ENCODE peak calls at places on chromosome 15, in seven cellular contexts. C is brain microvascular endothelial cell, M is HFFc6, O is left lung, F is cardiac fibroblast, G is D721Med, P is RWPE1. B is an unnamed sample.

GRCh38 chr15:67855842-67856241 is 16.0 kb upstream of the RNU6-1 start:
- DNase-seq in C (no peak), M (no peak), O (no peak), F (no peak), G (no peak), P (no peak), B (no peak)

GRCh38 chr15:76099388-76099787 is 39.6 kb downstream of the TMEM266 start:
- DNase-seq in C (no peak), M (no peak), O (no peak), F (no peak), G (no peak), P (no peak), B (no peak)

GRCh38 chr15:78708713-78709112 is 67.7 kb upstream of the CHRNB4 start:
- DNase-seq in C (no peak), M (no peak), O (no peak), F (no peak), G (no peak), P (no peak), B (no peak)

GRCh38 chr15:90414408-90415028 is 26.5 kb downstream of the IQGAP1 start:
- DNase-seq in C (peak), M (peak), O (no peak), F (peak), G (no peak), P (peak), B (no peak)

GRCh38 chr15:58643996-58644395 is 105.5 kb downstream of the ADAM10 start:
- DNase-seq in C (no peak), M (no peak), O (no peak), F (no peak), G (no peak), P (no peak), B (no peak)

GRCh38 chr15:73930371-73930770 is 4.1 kb downstream of the LOXL1 start:
- DNase-seq in C (peak), M (peak), O (no peak), F (peak), G (no peak), P (no peak), B (no peak)

GRCh38 chr15:101288905-101289513 is 6.0 kb downstream of the SNRPA1 start:
- DNase-seq in C (peak), M (peak), O (no peak), F (peak), G (no peak), P (peak), B (no peak)

GRCh38 chr15:51366911-51367310 is 25.5 kb downstream of the GLDN start:
- DNase-seq in C (no peak), M (no peak), O (no peak), F (peak), G (no peak), P (peak), B (no peak)

GRCh38 chr15:51536965-51537574 is 85.5 kb downstream of the DMXL2 start:
- DNase-seq in C (peak), M (peak), O (no peak), F (peak), G (no peak), P (peak), B (no peak)

GRCh38 chr15:81633889-81634288 is 259.9 kb upstream of the TMC3 start:
- DNase-seq in C (no peak), M (no peak), O (no peak), F (no peak), G (peak), P (no peak), B (no peak)

DNA sequence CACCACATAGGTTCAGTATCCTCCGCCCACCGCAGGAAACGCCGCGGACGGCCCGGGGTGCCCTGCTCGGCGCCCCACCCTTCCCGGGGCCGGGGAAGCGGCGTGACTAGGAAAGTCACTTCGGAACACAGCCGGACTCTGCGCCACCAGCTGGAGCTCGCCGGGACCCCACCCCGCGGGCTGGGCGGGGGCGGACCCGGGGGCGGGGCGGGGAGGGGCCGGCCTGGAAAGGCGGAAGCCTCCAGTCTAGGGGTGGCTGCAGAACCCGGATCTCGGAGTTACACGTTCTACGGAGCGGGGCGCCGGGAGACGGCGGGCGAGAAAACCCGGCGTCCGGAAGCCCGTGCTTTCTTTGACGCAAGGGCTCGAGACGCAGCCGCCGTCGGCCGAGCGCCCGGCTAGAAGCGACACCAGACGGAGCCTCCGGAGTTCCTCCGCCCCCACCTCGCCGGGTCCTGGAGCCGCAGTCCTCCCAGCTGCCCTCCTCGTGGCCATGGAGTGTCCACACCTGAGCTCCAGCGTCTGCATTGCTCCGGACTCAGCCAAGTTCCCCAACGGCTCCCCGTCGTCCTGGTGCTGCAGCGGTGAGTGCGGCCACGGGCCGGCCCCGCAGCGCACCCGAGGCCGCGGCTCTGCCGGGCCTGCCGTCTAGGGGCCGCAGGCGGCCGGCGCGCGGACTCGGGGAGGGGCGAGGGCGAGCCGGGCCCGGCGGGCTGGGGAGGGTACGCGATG is at the start of gene USP3:
- DNase-seq in C (peak), M (peak), O (peak), F (peak), G (peak), P (peak), B (peak)
- TF ChIP-seq CTCF in C (peak), M (peak), O (peak), F (peak), G (peak), P (peak), B (peak)

GRCh38 chr15:25691544-25692430 is 171.3 kb downstream of the ATP10A start:
- DNase-seq in C (peak), M (peak), O (no peak), F (peak), G (no peak), P (no peak), B (no peak)
- TF ChIP-seq CTCF in C (peak), M (peak), O (no peak), F (no peak), G (peak), P (no peak), B (peak)

GRCh38 chr15:72835289-72835890 is 51.8 kb upstream of the ADPGK start:
- DNase-seq in C (no peak), M (no peak), O (no peak), F (peak), G (no peak), P (no peak), B (no peak)
- TF ChIP-seq CTCF in C (peak), M (peak), O (no peak), F (peak), G (peak), P (no peak), B (peak)

DNA sequence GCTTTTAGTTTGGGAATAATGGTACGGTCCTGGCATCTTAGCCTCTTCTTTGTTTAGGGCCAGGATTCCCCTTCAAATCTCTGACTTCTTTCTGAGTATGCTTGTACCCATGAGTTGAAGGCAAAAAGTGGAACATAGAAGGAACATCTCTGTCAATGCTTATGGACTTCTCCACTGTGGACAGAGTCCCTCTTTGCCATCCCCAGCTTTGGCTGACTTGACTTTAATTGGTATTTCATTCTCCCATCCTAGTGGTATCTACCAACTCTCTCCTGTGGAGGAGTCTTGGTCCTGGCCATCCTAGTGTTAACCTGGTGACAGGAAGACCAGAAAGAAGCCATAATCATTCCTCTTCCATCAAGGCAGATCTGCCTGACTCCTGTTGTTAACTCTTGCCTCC is 66.2 kb downstream of the THSD4 start:
- DNase-seq in C (no peak), M (no peak), O (no peak), F (no peak), G (no peak), P (no peak), B (no peak)
- TF ChIP-seq CTCF in C (no peak), M (no peak), O (no peak), F (no peak), G (no peak), P (no peak), B (no peak)

GRCh38 chr15:27993544-27993943 is 105.6 kb downstream of the OCA2 start:
- DNase-seq in C (no peak), M (no peak), O (no peak), F (no peak), G (no peak), P (no peak), B (no peak)

GRCh38 chr15:27990411-27991338 is 108.4 kb downstream of the OCA2 start:
- DNase-seq in C (no peak), M (no peak), O (no peak), F (no peak), G (no peak), P (no peak), B (no peak)

GRCh38 chr15:27985099-27985498 is 114.0 kb downstream of the OCA2 start:
- DNase-seq in C (no peak), M (no peak), O (no peak), F (no peak), G (no peak), P (no peak), B (no peak)

GRCh38 chr15:27989838-27990237 is 109.3 kb downstream of the OCA2 start:
- DNase-seq in C (no peak), M (no peak), O (no peak), F (no peak), G (no peak), P (no peak), B (no peak)

DNA sequence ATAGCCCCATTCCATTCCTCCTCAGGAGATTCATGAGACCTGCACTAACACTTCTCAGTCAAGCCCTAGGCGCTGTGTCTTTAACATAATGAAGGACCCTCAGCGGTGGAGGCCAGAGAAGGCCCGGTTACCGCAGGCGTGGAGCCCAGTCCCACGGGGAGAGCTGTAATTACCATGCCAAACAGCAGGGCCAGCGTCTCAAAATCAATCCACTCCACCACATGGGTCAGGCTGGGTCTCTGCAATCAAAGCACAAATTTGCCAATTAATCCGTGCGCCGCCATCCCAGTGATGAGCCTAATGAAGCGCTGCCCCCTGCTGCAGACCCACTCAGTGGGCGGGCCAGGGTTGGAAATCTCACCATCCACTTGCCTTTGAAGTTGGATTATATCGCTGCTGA is 109.7 kb downstream of the OCA2 start:
- DNase-seq in C (no peak), M (no peak), O (no peak), F (no peak), G (no peak), P (no peak), B (no peak)
- TF ChIP-seq CTCF in C (no peak), M (no peak), O (no peak), F (no peak), G (no peak), P (no peak), B (no peak)

GRCh38 chr15:35289029-35289617 is 204.0 kb upstream of the NANOGP8 start:
- DNase-seq in C (peak), M (peak), O (no peak), F (peak), G (no peak), P (peak), B (no peak)

GRCh38 chr15:35298509-35298908 is 213.4 kb upstream of the NANOGP8 start:
- DNase-seq in C (no peak), M (no peak), O (peak), F (no peak), G (no peak), P (no peak), B (no peak)

GRCh38 chr15:35290301-35290721 is 205.2 kb upstream of the NANOGP8 start:
- DNase-seq in C (no peak), M (no peak), O (no peak), F (no peak), G (no peak), P (peak), B (no peak)

GRCh38 chr15:35288580-35288979 is 203.5 kb upstream of the NANOGP8 start:
- DNase-seq in C (no peak), M (no peak), O (no peak), F (no peak), G (no peak), P (no peak), B (no peak)

DNA sequence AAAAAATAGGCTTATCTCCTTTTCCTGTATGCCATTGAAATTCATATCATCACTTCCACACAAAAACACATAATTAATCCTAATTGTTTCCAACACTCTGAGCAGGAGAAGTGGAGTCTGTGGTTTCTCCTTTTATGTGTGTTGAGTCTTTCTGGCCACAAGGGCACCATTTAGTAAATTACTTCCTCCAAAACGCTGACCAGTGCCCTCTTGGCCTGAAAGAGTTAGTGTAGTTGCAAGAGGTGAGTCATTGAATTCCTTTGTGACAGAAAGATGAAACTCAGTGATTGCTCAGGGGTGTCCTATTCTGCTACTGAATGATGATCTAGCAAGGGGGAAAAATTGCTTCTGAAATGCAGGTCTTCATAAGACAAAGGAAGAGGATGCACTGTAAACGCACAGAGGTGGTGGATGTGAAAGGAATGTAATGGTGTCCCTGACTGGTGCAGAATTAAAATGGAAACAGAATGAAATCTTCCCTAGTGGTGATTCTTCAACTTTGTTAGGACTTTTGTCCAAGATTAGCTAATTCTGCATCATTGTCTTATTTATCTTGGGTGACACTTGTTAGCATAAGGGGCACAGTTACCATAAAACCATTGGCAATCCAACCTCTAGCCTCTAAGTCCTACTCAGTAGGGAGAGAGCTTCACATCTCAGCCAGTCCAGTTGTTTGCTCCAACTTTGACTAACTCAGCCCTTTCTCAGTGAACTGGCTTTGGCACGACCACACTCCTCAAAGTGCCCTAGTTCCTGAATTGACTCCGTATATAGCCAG is 208.4 kb upstream of the NANOGP8 start:
- DNase-seq in C (peak), M (peak), O (no peak), F (peak), G (no peak), P (peak), B (no peak)
- TF ChIP-seq CTCF in C (peak), M (peak), O (no peak), F (peak), G (no peak), P (no peak), B (peak)

GRCh38 chr15:31145271-31145911 is 43.9 kb upstream of the TRPM1 start:
- DNase-seq in C (no peak), M (peak), O (no peak), F (peak), G (no peak), P (no peak), B (no peak)
- TF ChIP-seq CTCF in C (no peak), M (peak), O (no peak), F (no peak), G (no peak), P (no peak), B (peak)

DNA sequence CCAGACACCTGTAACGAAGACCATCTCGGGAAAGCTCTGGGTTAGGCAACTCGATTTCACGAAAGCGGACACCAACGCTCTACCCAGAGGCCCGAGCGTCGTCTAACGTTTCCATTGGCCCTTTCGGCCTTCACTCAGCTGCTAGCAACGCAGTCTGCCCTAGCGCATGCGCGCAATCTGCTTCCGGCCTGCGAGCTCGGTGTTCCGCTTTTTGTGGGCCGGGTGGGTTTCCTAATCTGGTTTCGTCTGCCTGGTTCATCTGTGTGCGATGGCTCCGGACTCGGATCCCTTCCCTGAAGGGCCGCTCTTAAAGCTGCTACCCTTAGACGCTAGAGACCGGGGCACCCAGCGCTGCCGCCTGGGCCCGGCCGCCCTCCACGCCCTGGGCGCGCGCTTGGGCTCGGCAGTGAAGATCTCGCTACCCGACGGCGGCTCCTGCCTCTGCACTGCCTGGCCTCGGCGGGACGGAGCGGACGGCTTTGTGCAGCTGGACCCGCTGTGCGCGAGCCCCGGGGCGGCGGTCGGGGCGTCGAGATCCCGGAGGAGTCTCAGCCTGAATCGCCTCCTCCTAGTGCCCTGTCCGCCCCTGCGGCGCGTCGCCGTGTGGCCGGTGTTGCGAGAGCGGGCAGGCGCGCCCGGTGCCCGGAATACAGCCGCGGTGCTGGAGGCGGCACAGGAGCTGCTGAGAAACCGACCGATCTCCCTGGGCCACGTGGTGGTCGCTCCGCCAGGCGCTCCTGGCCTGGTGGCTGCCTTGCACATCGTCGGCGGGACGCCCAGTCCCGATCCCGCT is 24.0 kb upstream of the GATM start:
- DNase-seq in C (peak), M (peak), O (peak), F (peak), G (peak), P (peak), B (peak)
- TF ChIP-seq CTCF in C (no peak), M (no peak), O (no peak), F (no peak), G (no peak), P (no peak), B (no peak)

DNA sequence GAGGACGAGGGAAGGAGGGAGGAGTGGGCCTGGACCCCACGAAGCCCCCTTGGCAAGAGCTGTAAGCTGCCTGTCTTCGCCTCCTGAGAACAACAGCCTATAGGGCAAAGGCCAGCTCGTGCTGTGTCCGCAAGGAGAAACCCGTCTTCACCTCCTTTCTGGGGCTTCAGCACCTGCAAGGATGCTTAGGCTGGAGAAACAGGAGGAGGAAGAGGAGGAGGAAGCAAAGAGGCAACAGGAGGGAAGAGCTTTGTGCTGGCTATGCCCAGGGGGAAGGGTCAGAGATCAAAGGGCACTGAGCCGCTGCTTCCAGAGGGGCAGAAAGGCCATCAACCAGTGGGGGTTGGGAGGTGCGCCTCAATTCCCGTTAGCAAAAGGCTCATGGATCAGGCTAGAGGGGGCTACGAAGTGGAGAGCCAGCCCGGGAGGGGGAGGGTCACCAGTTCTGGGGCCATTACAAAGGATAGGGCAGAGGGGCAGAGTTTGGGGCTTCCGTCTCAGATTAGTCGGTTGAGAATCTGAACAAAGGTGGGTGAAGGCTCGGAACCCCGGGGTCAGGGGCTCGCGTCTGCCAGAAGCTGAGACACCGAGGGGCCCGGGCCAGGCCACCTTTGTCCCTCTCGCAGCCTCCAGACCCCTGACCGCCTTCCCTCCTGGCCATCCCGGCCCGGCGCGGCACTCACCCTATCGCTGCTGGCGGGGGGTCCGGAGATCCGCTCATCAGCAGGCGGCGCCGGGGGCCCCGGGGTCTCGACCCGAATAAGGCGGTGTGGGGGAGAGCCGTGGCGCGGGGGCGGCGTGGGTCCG is 792 bp downstream of the SHF start:
- DNase-seq in C (no peak), M (no peak), O (no peak), F (no peak), G (no peak), P (no peak), B (no peak)
- TF ChIP-seq CTCF in C (no peak), M (no peak), O (no peak), F (no peak), G (no peak), P (no peak), B (no peak)